ENCODE peak calls at places on chromosomes 2 and 18, in five cellular contexts. Q is K562, J is tibial nerve, K is uterus, S is erythroblast. R is an unnamed sample.

GRCh38 chr2:43193996-43194869 is 32.2 kb downstream of the ZFP36L2 start:
- DNase-seq in Q (no peak), J (no peak), K (no peak), S (no peak), R (no peak)

GRCh38 chr2:114076961-114077360 is 187.1 kb downstream of the ACTR3 start:
- DNase-seq in Q (no peak), J (no peak), K (no peak), S (no peak), R (no peak)

GRCh38 chr2:180705122-180705521 is 275.3 kb upstream of the UBE2E3 start:
- DNase-seq in Q (peak), J (no peak), K (no peak), S (no peak), R (no peak)

GRCh38 chr18:36593641-36594040 is 235.2 kb downstream of the TPGS2 start:
- DNase-seq in Q (no peak), J (no peak), K (no peak), S (no peak), R (no peak)

GRCh38 chr2:24913896-24914295 is 6.1 kb downstream of the ADCY3 start:
- DNase-seq in Q (no peak), J (no peak), K (no peak), S (no peak), R (no peak)

GRCh38 chr2:227013330-227013729 is 150.7 kb downstream of the COL4A4 start:
- DNase-seq in Q (no peak), J (no peak), K (no peak), S (no peak), R (no peak)

GRCh38 chr2:39202639-39203369 is 41.0 kb downstream of the CDKL4 start:
- DNase-seq in Q (peak), J (no peak), K (no peak), S (no peak), R (no peak)

GRCh38 chr2:119252186-119253113 is 28.8 kb downstream of the STEAP3 start:
- DNase-seq in Q (no peak), J (no peak), K (no peak), S (no peak), R (peak)

DNA sequence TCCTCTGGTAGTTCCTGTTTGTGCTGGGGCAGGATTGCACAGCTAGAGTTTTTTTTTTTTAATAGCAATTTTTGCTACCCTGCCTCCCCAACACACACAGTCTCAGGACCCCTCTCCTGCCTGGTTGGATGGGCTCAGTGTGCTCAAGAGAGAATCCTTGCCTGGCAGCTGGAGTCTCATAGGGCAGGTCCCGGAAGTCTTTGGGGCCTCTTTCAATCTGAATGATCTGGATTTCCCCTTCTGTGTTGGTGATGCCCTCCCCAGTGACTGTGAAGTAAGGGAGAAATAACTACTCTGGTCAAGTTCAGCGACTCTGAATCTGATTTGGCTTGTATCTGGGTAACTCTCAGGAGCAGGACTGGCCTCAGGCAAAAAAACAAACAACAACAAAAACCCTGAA is 220.6 kb upstream of the LRRTM1 start:
- DNase-seq in Q (no peak), J (no peak), K (no peak), S (no peak), R (no peak)
- TF ChIP-seq POLR2A in Q (no peak), J (no peak), K (no peak), S (no peak), R (no peak)

GRCh38 chr2:96760036-96760985 is at the start of gene CNNM4:
- DNase-seq in Q (peak), J (peak), K (peak), S (peak), R (peak)
- TF ChIP-seq POLR2A in Q (no peak), J (peak), K (peak), S (no peak), R (peak)

GRCh38 chr2:105655244-105655643 is 89.5 kb upstream of the NCK2 start:
- DNase-seq in Q (no peak), J (no peak), K (no peak), S (no peak), R (no peak)

GRCh38 chr2:105652014-105652796 is 92.5 kb upstream of the NCK2 start:
- DNase-seq in Q (no peak), J (no peak), K (no peak), S (no peak), R (no peak)

GRCh38 chr2:105653313-105653712 is 91.4 kb upstream of the NCK2 start:
- DNase-seq in Q (peak), J (no peak), K (no peak), S (peak), R (no peak)

GRCh38 chr2:105649534-105649933 is 95.2 kb upstream of the NCK2 start:
- DNase-seq in Q (no peak), J (no peak), K (no peak), S (no peak), R (no peak)

GRCh38 chr2:105654474-105655004 is 90.2 kb upstream of the NCK2 start:
- DNase-seq in Q (no peak), J (no peak), K (no peak), S (no peak), R (no peak)
- TF ChIP-seq POLR2A in Q (no peak), J (no peak), K (no peak), S (no peak), R (no peak)

GRCh38 chr2:157523270-157524059 is 79.6 kb upstream of the CYTIP start:
- DNase-seq in Q (no peak), J (no peak), K (no peak), S (no peak), R (no peak)

GRCh38 chr2:157528963-157529751 is 85.3 kb upstream of the CYTIP start:
- DNase-seq in Q (no peak), J (no peak), K (no peak), S (no peak), R (no peak)

DNA sequence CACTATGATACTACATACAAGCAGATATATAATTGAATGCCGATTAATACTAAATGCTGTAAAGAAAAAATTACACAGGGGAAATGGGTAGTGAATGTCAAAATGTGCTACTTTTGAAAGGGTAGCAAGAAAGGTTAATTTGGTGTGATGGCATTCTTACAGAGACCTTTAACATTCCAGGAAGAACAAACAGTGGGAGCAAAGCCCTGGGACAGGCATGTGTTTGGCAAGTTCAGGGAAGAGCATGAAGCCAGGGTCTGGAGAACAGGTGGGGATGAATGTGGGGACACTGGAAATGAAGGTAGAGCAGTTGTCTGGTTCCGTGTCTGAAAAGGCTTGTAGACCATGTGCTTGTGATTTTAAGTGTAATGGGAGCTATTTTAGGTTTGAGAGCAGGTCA is 82.2 kb upstream of the CYTIP start:
- DNase-seq in Q (no peak), J (no peak), K (no peak), S (no peak), R (no peak)
- TF ChIP-seq POLR2A in Q (no peak), J (no peak), K (no peak), S (no peak), R (no peak)

DNA sequence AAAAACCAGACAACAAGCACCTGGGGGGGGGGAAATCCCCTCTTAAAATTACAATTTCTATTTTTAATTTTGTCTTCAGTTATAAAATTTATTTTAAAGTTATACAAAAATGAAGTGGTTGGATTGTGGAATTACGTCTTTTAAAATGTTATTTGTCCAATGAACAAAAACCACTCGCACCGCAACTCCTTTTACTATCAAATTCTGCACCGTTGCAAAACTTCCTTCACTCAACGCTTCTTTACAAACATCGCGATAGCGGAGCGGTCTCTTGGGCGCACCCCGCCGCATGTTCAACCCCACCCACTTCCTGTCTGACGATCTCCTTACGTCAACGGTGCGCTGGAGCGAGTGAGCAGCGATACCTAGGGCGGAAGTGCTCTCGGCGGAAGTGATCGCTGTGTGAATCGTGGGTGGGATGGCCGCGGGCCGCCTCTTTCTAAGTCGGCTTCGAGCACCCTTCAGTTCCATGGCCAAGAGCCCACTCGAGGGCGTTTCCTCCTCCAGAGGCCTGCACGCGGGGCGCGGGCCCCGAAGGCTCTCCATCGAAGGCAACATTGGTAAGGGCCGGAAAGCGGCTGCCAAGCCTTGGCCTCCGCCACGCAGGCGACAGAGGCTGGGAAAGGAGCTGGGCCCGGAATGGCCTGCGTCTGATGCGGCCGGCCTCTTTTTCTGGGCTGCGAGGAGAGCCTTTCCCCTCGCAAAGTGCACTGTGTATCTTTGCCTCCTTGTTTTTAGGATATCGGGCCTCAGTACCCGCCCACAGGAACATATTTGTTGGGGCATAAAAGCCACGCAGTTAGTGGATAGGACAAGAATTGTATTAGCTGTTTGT is at the start of gene DGUOK:
- DNase-seq in Q (peak), J (peak), K (peak), S (peak), R (peak)
- TF ChIP-seq POLR2A in Q (peak), J (peak), K (peak), S (peak), R (peak)

DNA sequence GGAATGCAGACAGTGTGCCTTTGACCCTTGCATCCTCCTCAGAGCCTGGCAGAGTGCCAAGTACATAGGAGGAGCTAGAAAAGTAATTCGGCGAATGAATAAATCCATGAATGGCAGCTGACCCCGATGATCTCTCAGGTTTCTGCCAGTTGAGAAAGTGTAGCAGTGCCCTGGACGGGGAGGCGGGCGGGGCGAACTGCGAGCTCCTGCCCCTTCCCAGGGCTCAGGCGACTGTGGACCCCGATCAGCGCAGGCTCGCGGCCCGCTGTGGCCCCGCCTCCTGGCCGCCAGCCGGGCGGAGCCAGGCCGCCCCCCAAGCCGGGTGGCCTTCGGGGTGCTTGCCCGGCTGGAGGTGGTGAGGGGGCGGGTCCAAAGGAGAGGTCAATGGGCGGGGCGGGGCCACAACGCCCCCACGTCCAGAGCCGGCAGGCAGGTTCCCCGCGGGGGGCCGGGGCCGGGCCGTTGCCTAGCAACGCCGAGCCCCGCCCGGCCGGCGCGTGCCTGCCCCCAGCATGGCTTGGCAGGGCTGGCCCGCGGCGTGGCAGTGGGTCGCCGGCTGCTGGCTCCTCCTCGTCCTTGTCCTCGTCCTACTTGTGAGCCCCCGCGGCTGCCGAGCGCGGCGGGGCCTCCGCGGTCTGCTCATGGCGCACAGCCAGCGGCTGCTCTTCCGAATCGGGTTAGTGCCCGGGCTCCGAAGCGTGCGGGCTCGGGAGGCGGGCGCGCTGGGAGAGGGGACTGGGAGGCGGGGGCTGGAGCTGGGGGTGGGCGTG is 30.6 kb upstream of the TMBIM1 start:
- DNase-seq in Q (peak), J (peak), K (peak), S (peak), R (peak)
- TF ChIP-seq POLR2A in Q (peak), J (no peak), K (peak), S (no peak), R (peak)

GRCh38 chr2:105438104-105438929 is 39.5 kb upstream of the FHL2 start:
- DNase-seq in Q (peak), J (no peak), K (peak), S (peak), R (peak)
- TF ChIP-seq POLR2A in Q (no peak), J (no peak), K (no peak), S (no peak), R (no peak)